ENCODE peak calls at places on chromosome 9, in ten cellular contexts. I, M, A, Y, W, J, X, S, R and K are unnamed samples.

GRCh38 chr9:438066-438465 is 223.4 kb downstream of the DOCK8 start:
- DNase-seq in I (peak), M (no peak), A (no peak), Y (no peak), W (no peak), J (no peak), X (peak), S (no peak), R (no peak), K (no peak)

GRCh38 chr9:107386396-107386795 is 103.2 kb downstream of the KLF4 start:
- DNase-seq in I (no peak), M (no peak), A (no peak), Y (no peak), W (no peak), J (no peak), X (peak), S (peak), R (no peak), K (no peak)

GRCh38 chr9:91422832-91423711 is 560 bp downstream of the NFIL3 start:
- DNase-seq in I (peak), M (no peak), A (no peak), Y (no peak), W (peak), J (peak), X (peak), S (peak), R (peak), K (no peak)

GRCh38 chr9:138072897-138073296 is 195.3 kb downstream of the CACNA1B start:
- DNase-seq in I (no peak), M (no peak), A (no peak), Y (no peak), W (no peak), J (no peak), X (no peak), S (no peak), R (no peak), K (no peak)

GRCh38 chr9:33851301-33851700 is 34.3 kb downstream of the UBE2R2 start:
- DNase-seq in I (no peak), M (no peak), A (no peak), Y (no peak), W (no peak), J (peak), X (peak), S (no peak), R (no peak), K (no peak)

GRCh38 chr9:107280543-107280942 is 2.5 kb upstream of the RAD23B start:
- DNase-seq in I (peak), M (no peak), A (peak), Y (no peak), W (no peak), J (peak), X (peak), S (peak), R (no peak), K (peak)

GRCh38 chr9:35598863-35599590 is 6.0 kb upstream of the TESK1 start:
- DNase-seq in I (no peak), M (no peak), A (no peak), Y (no peak), W (no peak), J (no peak), X (no peak), S (peak), R (no peak), K (no peak)

GRCh38 chr9:31740705-31741104 is 643.7 kb upstream of the ACO1 start:
- DNase-seq in I (no peak), M (no peak), A (no peak), Y (no peak), W (no peak), J (no peak), X (no peak), S (peak), R (no peak), K (no peak)

GRCh38 chr9:95317119-95317892 is at the start of gene FANCC:
- DNase-seq in I (peak), M (peak), A (peak), Y (peak), W (peak), J (peak), X (peak), S (peak), R (peak), K (peak)

GRCh38 chr9:76637426-76637825 is 126.8 kb upstream of the PCA3 start:
- DNase-seq in I (no peak), M (no peak), A (no peak), Y (no peak), W (no peak), J (no peak), X (no peak), S (peak), R (no peak), K (no peak)
- H3K27ac ChIP-seq in I (no peak), M (no peak), A (no peak), Y (no peak), W (no peak), J (no peak), X (no peak), S (peak), R (no peak), K (no peak)

DNA sequence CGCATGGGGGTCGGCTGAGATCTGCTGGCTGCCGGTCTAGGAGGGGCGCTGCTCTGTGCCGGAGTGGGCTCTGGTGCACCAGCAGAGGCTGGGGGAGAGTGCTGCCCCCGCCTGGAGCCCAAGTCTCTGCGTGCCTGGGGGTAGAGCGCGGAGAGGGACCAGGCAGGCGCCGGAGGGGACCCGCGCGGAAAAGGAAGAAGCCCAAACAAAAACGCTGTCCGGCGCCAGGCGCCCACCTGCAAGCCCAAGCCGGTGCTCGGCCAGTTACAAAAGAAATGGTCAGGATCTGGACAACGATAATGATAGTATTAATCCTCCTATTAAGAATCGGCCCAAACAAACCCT is 575 bp upstream of the S1PR3 start:
- DNase-seq in I (no peak), M (no peak), A (no peak), Y (no peak), W (no peak), J (no peak), X (no peak), S (no peak), R (no peak), K (no peak)
- H3K4me2 ChIP-seq in I (peak), M (peak), A (no peak), Y (no peak), W (peak), J (peak), X (no peak), S (peak), R (peak), K (no peak)

DNA sequence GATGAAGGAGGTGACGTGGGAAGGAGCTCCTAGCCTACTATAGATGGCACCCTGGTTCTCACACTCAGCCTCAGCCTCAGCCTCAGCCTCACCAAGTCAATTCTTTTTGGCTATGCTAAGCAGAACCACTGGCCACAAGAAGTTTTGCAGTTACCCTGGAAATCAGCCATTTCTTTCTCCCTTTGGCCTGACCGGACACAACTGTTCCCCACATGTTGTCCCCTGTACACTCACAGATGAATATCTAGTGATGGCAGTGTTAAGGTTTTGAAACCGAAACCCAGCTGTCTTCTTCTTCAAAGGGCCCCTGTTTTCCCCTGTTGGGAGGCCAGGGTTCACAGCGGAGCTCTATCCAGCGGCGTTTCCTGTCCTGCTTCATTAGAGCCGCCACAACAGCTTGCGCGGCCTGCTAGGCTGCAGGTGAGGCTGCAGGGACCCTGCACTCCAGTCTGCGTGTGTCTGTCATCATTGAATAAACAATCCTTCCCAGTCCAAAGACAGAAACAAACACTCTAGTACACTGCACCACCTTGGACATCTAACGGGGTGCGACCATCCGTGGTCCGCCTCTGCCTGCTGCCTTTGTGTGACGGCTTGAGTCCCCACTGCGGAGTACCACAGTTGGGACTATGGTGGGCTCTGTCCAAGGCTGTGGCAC is 250.5 kb downstream of the DENND1A start:
- DNase-seq in I (peak), M (no peak), A (no peak), Y (peak), W (peak), J (no peak), X (no peak), S (no peak), R (no peak), K (no peak)
- H3K9ac ChIP-seq in I (no peak), M (no peak), A (no peak), Y (peak), W (no peak), J (no peak), X (no peak), S (no peak), R (peak), K (no peak)

GRCh38 chr9:99778829-99779228 is 42.9 kb upstream of the NR4A3 start:
- DNase-seq in I (no peak), M (no peak), A (no peak), Y (no peak), W (no peak), J (no peak), X (no peak), S (no peak), R (no peak), K (no peak)
- H3K27ac ChIP-seq in I (no peak), M (no peak), A (no peak), Y (no peak), W (no peak), J (no peak), X (no peak), S (no peak), R (no peak), K (no peak)

DNA sequence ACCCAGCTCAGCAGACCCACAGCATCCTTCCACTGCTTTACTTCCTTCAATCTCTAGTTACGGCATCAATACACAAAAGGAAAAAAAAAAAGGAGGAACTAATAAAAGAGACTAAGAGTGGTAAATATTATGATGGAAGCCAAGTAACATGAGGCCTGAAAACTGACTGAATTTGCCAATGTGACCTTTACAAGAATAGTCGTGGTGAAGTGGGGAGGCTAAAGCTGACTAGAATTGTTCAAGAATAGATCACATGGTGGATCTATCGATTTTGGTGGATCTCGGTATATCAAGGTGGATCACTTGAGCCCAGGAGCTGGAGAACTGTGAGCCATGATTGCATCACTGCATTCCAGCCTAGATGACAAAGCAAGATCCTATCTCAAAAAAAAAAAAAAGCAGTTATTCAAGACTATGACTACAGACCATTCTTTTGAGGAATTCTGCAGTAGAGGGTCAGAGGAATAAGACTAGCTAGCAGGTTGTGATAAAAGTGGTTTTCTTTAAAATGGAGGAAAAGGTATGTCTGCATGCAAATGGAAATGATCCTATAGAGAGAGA is 15.1 kb downstream of the ERMP1 start:
- DNase-seq in I (peak), M (no peak), A (peak), Y (no peak), W (peak), J (peak), X (peak), S (peak), R (no peak), K (no peak)
- H3K4me2 ChIP-seq in I (no peak), M (no peak), A (peak), Y (no peak), W (no peak), J (peak), X (no peak), S (peak), R (no peak), K (no peak)